ENCODE peak calls at places on chromosomes 12 and 14, in four cellular contexts. S is germinal center; R is M059J; B is naive thymus-derived CD8-positive, alpha-beta T cell. D is an unnamed sample.

GRCh38 chr14:74240794-74241610 is 1.8 kb downstream of the VSX2 start:
- DNase-seq in S (peak; percentile 36), R (peak; percentile 19), B (no peak), D (no peak)

GRCh38 chr14:99481745-99482099 is 513 bp downstream of the CCNK start:
- DNase-seq in S (peak; percentile 33), R (peak; percentile 45), B (peak; percentile 36), D (no peak)

GRCh38 chr12:85029456-85029855 is 6.6 kb downstream of the TSPAN19 start:
- DNase-seq in S (no peak), R (peak; percentile 18), B (peak; percentile 10), D (peak; percentile 34)

GRCh38 chr12:122943196-122943595 is 23.1 kb downstream of the ABCB9 start:
- DNase-seq in S (no peak), R (peak; percentile 53), B (no peak), D (no peak)

GRCh38 chr12:124715121-124715990 is 147.9 kb upstream of the NCOR2 start:
- DNase-seq in S (no peak), R (peak; percentile 54), B (no peak), D (no peak)

GRCh38 chr12:104896146-104896545 is 61.9 kb downstream of the SLC41A2 start:
- DNase-seq in S (no peak), R (no peak), B (no peak), D (no peak)

GRCh38 chr14:102182190-102182589 is 42.5 kb downstream of the WDR20 start:
- DNase-seq in S (no peak), R (peak; percentile 71), B (no peak), D (peak; percentile 47)

GRCh38 chr12:65660096-65660495 is 164.2 kb upstream of the HMGA2 start:
- DNase-seq in S (no peak), R (no peak), B (no peak), D (no peak)

GRCh38 chr12:25497021-25497420 is 56.1 kb downstream of the LMNTD1 start:
- DNase-seq in S (no peak), R (peak; percentile 54), B (no peak), D (no peak)

GRCh38 chr14:24110060-24110459 is 4.5 kb upstream of the DCAF11 start:
- DNase-seq in S (no peak), R (peak; percentile 1), B (no peak), D (no peak)

GRCh38 chr14:74604157-74604556 is 7.9 kb downstream of the LTBP2 start:
- DNase-seq in S (no peak), R (no peak), B (no peak), D (no peak)

D was measured in renal cortical epithelial cell.